ENCODE peak calls at places on chromosomes 4 and X, in ten cellular contexts. One of them, this sample, is unnamed.

GRCh38 chrX:57573754-57574153 is 18.1 kb upstream of the ZXDB start:
- DNase-seq in CD4-positive, alpha-beta memory T cell: no peak
- DNase-seq in left ventricle myocardium inferior: no peak
- DNase-seq in MM.1S: peak; percentile 45
- DNase-seq in CD4-positive, alpha-beta T cell: no peak
- DNase-seq in A549: no peak
- DNase-seq in esophagus muscularis mucosa: no peak
- DNase-seq in right lobe of liver: no peak
- DNase-seq in CD4-positive, CD25-positive, alpha-beta regulatory T cell: peak; percentile 31
- DNase-seq in HepG2: no peak
- DNase-seq in this sample: peak; percentile 41

GRCh38 chr4:8860096-8860891 is 11.3 kb downstream of the HMX1 start:
- DNase-seq in esophagus muscularis mucosa: no peak
- DNase-seq in right lobe of liver: no peak
- DNase-seq in HepG2: no peak
- DNase-seq in CD4-positive, alpha-beta memory T cell: no peak
- DNase-seq in MM.1S: no peak
- DNase-seq in left ventricle myocardium inferior: no peak
- DNase-seq in CD4-positive, alpha-beta T cell: no peak
- DNase-seq in A549: no peak
- DNase-seq in CD4-positive, CD25-positive, alpha-beta regulatory T cell: no peak
- DNase-seq in this sample: no peak

GRCh38 chrX:29318051-29318450 is 730.8 kb downstream of the IL1RAPL1 start:
- DNase-seq in CD4-positive, CD25-positive, alpha-beta regulatory T cell: no peak
- DNase-seq in esophagus muscularis mucosa: no peak
- DNase-seq in left ventricle myocardium inferior: no peak
- DNase-seq in right lobe of liver: no peak
- DNase-seq in HepG2: no peak
- DNase-seq in CD4-positive, alpha-beta memory T cell: no peak
- DNase-seq in A549: no peak
- DNase-seq in MM.1S: no peak
- DNase-seq in CD4-positive, alpha-beta T cell: no peak
- DNase-seq in this sample: no peak

GRCh38 chr4:39814403-39815185 is 116.7 kb downstream of the UBE2K start:
- DNase-seq in CD4-positive, alpha-beta memory T cell: peak; percentile 48
- DNase-seq in esophagus muscularis mucosa: no peak
- DNase-seq in A549: peak; percentile 28
- DNase-seq in MM.1S: no peak
- DNase-seq in CD4-positive, alpha-beta T cell: no peak
- DNase-seq in HepG2: peak; percentile 43
- DNase-seq in left ventricle myocardium inferior: no peak
- DNase-seq in CD4-positive, CD25-positive, alpha-beta regulatory T cell: peak; percentile 33
- DNase-seq in right lobe of liver: no peak
- DNase-seq in this sample: no peak

GRCh38 chr4:1567808-1568581 is 116.1 kb downstream of the FAM53A start:
- DNase-seq in CD4-positive, alpha-beta memory T cell: peak; percentile 25
- DNase-seq in A549: no peak
- DNase-seq in left ventricle myocardium inferior: no peak
- DNase-seq in MM.1S: no peak
- DNase-seq in right lobe of liver: peak; percentile 19
- DNase-seq in CD4-positive, alpha-beta T cell: no peak
- DNase-seq in HepG2: no peak
- DNase-seq in CD4-positive, CD25-positive, alpha-beta regulatory T cell: no peak
- DNase-seq in esophagus muscularis mucosa: no peak
- DNase-seq in this sample: no peak

GRCh38 chr4:184851200-184851541 is 25.4 kb upstream of the ACSL1 start:
- DNase-seq in MM.1S: peak; percentile 35
- DNase-seq in CD4-positive, alpha-beta memory T cell: no peak
- DNase-seq in CD4-positive, CD25-positive, alpha-beta regulatory T cell: peak; percentile 15
- DNase-seq in right lobe of liver: no peak
- DNase-seq in esophagus muscularis mucosa: no peak
- DNase-seq in CD4-positive, alpha-beta T cell: no peak
- DNase-seq in left ventricle myocardium inferior: no peak
- DNase-seq in A549: no peak
- DNase-seq in HepG2: no peak
- DNase-seq in this sample: no peak

GRCh38 chrX:68989865-68990606 is 161.2 kb downstream of the EFNB1 start:
- DNase-seq in HepG2: no peak
- DNase-seq in MM.1S: no peak
- DNase-seq in CD4-positive, CD25-positive, alpha-beta regulatory T cell: no peak
- DNase-seq in esophagus muscularis mucosa: peak; percentile 24
- DNase-seq in right lobe of liver: no peak
- DNase-seq in CD4-positive, alpha-beta memory T cell: no peak
- DNase-seq in A549: no peak
- DNase-seq in CD4-positive, alpha-beta T cell: no peak
- DNase-seq in left ventricle myocardium inferior: no peak
- DNase-seq in this sample: no peak

GRCh38 chr4:122045533-122045932 is 93.7 kb upstream of the TRPC3 start:
- DNase-seq in right lobe of liver: no peak
- DNase-seq in A549: no peak
- DNase-seq in esophagus muscularis mucosa: no peak
- DNase-seq in HepG2: peak; percentile 4
- DNase-seq in MM.1S: no peak
- DNase-seq in CD4-positive, alpha-beta T cell: no peak
- DNase-seq in CD4-positive, alpha-beta memory T cell: no peak
- DNase-seq in left ventricle myocardium inferior: no peak
- DNase-seq in CD4-positive, CD25-positive, alpha-beta regulatory T cell: no peak
- DNase-seq in this sample: no peak

GRCh38 chr4:15893967-15894366 is 44.6 kb downstream of the FGFBP1 start:
- DNase-seq in CD4-positive, alpha-beta T cell: no peak
- DNase-seq in A549: peak; percentile 82
- DNase-seq in HepG2: no peak
- DNase-seq in esophagus muscularis mucosa: no peak
- DNase-seq in CD4-positive, alpha-beta memory T cell: no peak
- DNase-seq in MM.1S: no peak
- DNase-seq in right lobe of liver: no peak
- DNase-seq in left ventricle myocardium inferior: no peak
- DNase-seq in CD4-positive, CD25-positive, alpha-beta regulatory T cell: no peak
- DNase-seq in this sample: no peak

GRCh38 chrX:45479196-45479834 is 278.6 kb upstream of the DIPK2B start:
- DNase-seq in CD4-positive, alpha-beta memory T cell: no peak
- DNase-seq in MM.1S: no peak
- DNase-seq in left ventricle myocardium inferior: no peak
- DNase-seq in CD4-positive, CD25-positive, alpha-beta regulatory T cell: no peak
- DNase-seq in right lobe of liver: no peak
- DNase-seq in esophagus muscularis mucosa: no peak
- DNase-seq in HepG2: no peak
- DNase-seq in CD4-positive, alpha-beta T cell: no peak
- DNase-seq in A549: peak; percentile 35
- DNase-seq in this sample: no peak

GRCh38 chr4:20881658-20882057 is 181.4 kb downstream of the PACRGL start:
- DNase-seq in CD4-positive, CD25-positive, alpha-beta regulatory T cell: no peak
- DNase-seq in right lobe of liver: no peak
- DNase-seq in A549: no peak
- DNase-seq in HepG2: no peak
- DNase-seq in MM.1S: no peak
- DNase-seq in CD4-positive, alpha-beta T cell: no peak
- DNase-seq in left ventricle myocardium inferior: no peak
- DNase-seq in CD4-positive, alpha-beta memory T cell: no peak
- DNase-seq in esophagus muscularis mucosa: no peak
- DNase-seq in this sample: no peak

GRCh38 chr4:67555447-67555846 is 3.1 kb upstream of the STAP1 start:
- DNase-seq in CD4-positive, alpha-beta T cell: no peak
- DNase-seq in HepG2: no peak
- DNase-seq in right lobe of liver: no peak
- DNase-seq in A549: no peak
- DNase-seq in left ventricle myocardium inferior: no peak
- DNase-seq in CD4-positive, CD25-positive, alpha-beta regulatory T cell: no peak
- DNase-seq in MM.1S: no peak
- DNase-seq in esophagus muscularis mucosa: no peak
- DNase-seq in CD4-positive, alpha-beta memory T cell: no peak
- DNase-seq in this sample: no peak

GRCh38 chr4:110165382-110166285 is 32.8 kb downstream of the ELOVL6 start:
- DNase-seq in CD4-positive, alpha-beta memory T cell: peak; percentile 77
- DNase-seq in right lobe of liver: no peak
- DNase-seq in CD4-positive, CD25-positive, alpha-beta regulatory T cell: peak; percentile 89
- DNase-seq in left ventricle myocardium inferior: no peak
- DNase-seq in HepG2: no peak
- DNase-seq in esophagus muscularis mucosa: no peak
- DNase-seq in CD4-positive, alpha-beta T cell: peak; percentile 66
- DNase-seq in A549: no peak
- DNase-seq in MM.1S: peak; percentile 36
- DNase-seq in this sample: peak; percentile 85

GRCh38 chr4:86092684-86093083 is 267.2 kb downstream of the MAPK10 start:
- DNase-seq in CD4-positive, CD25-positive, alpha-beta regulatory T cell: no peak
- DNase-seq in left ventricle myocardium inferior: no peak
- DNase-seq in CD4-positive, alpha-beta memory T cell: no peak
- DNase-seq in right lobe of liver: no peak
- DNase-seq in HepG2: no peak
- DNase-seq in esophagus muscularis mucosa: no peak
- DNase-seq in A549: peak; percentile 15
- DNase-seq in MM.1S: no peak
- DNase-seq in CD4-positive, alpha-beta T cell: no peak
- DNase-seq in this sample: no peak

GRCh38 chr4:18250564-18250963 is 229.0 kb upstream of the LCORL start:
- DNase-seq in left ventricle myocardium inferior: no peak
- DNase-seq in esophagus muscularis mucosa: no peak
- DNase-seq in MM.1S: peak; percentile 56
- DNase-seq in CD4-positive, alpha-beta T cell: no peak
- DNase-seq in CD4-positive, alpha-beta memory T cell: no peak
- DNase-seq in CD4-positive, CD25-positive, alpha-beta regulatory T cell: no peak
- DNase-seq in A549: no peak
- DNase-seq in HepG2: no peak
- DNase-seq in right lobe of liver: no peak
- DNase-seq in this sample: no peak
- H3K9me3 ChIP-seq in left ventricle myocardium inferior: peaks cover 1% of the 10 kb centered on the region
- H3K9me3 ChIP-seq in esophagus muscularis mucosa: no peaks in the 10 kb centered on the region
- H3K9me3 ChIP-seq in MM.1S: no peaks in the 10 kb centered on the region
- H3K9me3 ChIP-seq in CD4-positive, alpha-beta T cell: no peaks in the 10 kb centered on the region
- H3K9me3 ChIP-seq in CD4-positive, alpha-beta memory T cell: no peaks in the 10 kb centered on the region
- H3K9me3 ChIP-seq in CD4-positive, CD25-positive, alpha-beta regulatory T cell: no peaks in the 10 kb centered on the region
- H3K9me3 ChIP-seq in A549: no peaks in the 10 kb centered on the region
- H3K9me3 ChIP-seq in HepG2: no peaks in the 10 kb centered on the region
- H3K9me3 ChIP-seq in right lobe of liver: no peaks in the 10 kb centered on the region
- H3K9me3 ChIP-seq in this sample: no peaks in the 10 kb centered on the region

DNA sequence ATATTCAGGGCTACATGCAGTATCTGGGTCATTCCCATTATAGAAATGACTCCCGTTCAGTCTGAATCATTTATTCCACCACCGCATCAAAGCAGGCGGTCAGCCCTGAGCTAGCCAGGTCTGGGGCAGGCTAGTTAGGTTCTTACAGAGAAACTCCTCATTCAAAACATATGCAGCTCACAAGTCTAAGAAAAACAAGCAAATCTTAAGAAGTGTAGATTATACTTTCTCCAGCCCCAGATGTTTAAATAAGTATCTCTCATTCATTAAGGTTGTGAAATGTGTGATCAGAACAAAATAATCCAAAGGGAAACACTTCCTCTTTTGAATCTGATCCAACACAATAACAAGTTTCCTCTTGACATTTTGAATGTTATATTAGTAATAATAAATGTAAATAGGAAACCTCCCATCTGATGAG is 441.9 kb downstream of the INPP4B start:
- DNase-seq in HepG2: no peak
- DNase-seq in A549: peak; percentile 20
- DNase-seq in MM.1S: no peak
- DNase-seq in left ventricle myocardium inferior: no peak
- DNase-seq in right lobe of liver: no peak
- DNase-seq in esophagus muscularis mucosa: no peak
- DNase-seq in CD4-positive, CD25-positive, alpha-beta regulatory T cell: peak; percentile 31
- DNase-seq in CD4-positive, alpha-beta memory T cell: peak; percentile 74
- DNase-seq in CD4-positive, alpha-beta T cell: no peak
- DNase-seq in this sample: peak; percentile 17
- H3K27ac ChIP-seq in HepG2: no peak overlapping the region
- H3K27ac ChIP-seq in A549: peak overlapping the region; percentile 91
- H3K27ac ChIP-seq in MM.1S: no peak overlapping the region
- H3K27ac ChIP-seq in left ventricle myocardium inferior: peak overlapping the region; percentile 82
- H3K27ac ChIP-seq in right lobe of liver: peak overlapping the region; percentile 1
- H3K27ac ChIP-seq in esophagus muscularis mucosa: no peak overlapping the region
- H3K27ac ChIP-seq in CD4-positive, CD25-positive, alpha-beta regulatory T cell: peak overlapping the region; percentile 79
- H3K27ac ChIP-seq in CD4-positive, alpha-beta memory T cell: peak overlapping the region; percentile 72
- H3K27ac ChIP-seq in CD4-positive, alpha-beta T cell: peak overlapping the region; percentile 31
- H3K27ac ChIP-seq in this sample: peak overlapping the region; percentile 99

DNA sequence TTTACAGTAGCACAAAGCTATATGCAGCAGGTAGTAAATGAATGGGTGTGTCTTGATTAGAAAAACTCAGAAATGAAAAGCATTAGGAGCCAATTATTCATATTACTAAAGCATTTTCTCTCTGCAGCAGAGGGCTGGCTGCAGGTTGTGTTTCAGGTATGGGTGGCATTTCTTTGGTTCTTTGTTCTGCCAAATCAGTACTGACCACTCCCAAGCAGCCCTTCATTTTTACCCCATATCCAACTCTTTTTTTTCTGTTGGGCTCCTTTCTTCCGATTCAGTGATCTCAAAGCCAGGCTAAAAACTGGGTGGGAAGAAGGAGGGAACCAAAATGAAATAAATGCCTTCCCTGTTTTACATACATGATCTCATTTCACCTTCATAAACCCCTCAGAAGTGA is 162.3 kb downstream of the SPRY1 start:
- DNase-seq in CD4-positive, alpha-beta T cell: no peak
- DNase-seq in CD4-positive, CD25-positive, alpha-beta regulatory T cell: no peak
- DNase-seq in right lobe of liver: no peak
- DNase-seq in CD4-positive, alpha-beta memory T cell: no peak
- DNase-seq in MM.1S: no peak
- DNase-seq in esophagus muscularis mucosa: no peak
- DNase-seq in left ventricle myocardium inferior: no peak
- DNase-seq in HepG2: no peak
- DNase-seq in A549: no peak
- DNase-seq in this sample: no peak
- H3K9me3 ChIP-seq in CD4-positive, alpha-beta T cell: no peaks in the 10 kb centered on the region
- H3K9me3 ChIP-seq in CD4-positive, CD25-positive, alpha-beta regulatory T cell: no peaks in the 10 kb centered on the region
- H3K9me3 ChIP-seq in right lobe of liver: no peaks in the 10 kb centered on the region
- H3K9me3 ChIP-seq in CD4-positive, alpha-beta memory T cell: no peaks in the 10 kb centered on the region
- H3K9me3 ChIP-seq in MM.1S: no peaks in the 10 kb centered on the region
- H3K9me3 ChIP-seq in esophagus muscularis mucosa: no peaks in the 10 kb centered on the region
- H3K9me3 ChIP-seq in left ventricle myocardium inferior: no peaks in the 10 kb centered on the region
- H3K9me3 ChIP-seq in HepG2: no peaks in the 10 kb centered on the region
- H3K9me3 ChIP-seq in A549: no peaks in the 10 kb centered on the region
- H3K9me3 ChIP-seq in this sample: no peaks in the 10 kb centered on the region

GRCh38 chr4:105710678-105711077 is 2.1 kb downstream of the GSTCD start:
- DNase-seq in esophagus muscularis mucosa: no peak
- DNase-seq in right lobe of liver: no peak
- DNase-seq in left ventricle myocardium inferior: no peak
- DNase-seq in CD4-positive, alpha-beta T cell: no peak
- DNase-seq in A549: no peak
- DNase-seq in CD4-positive, alpha-beta memory T cell: no peak
- DNase-seq in HepG2: no peak
- DNase-seq in MM.1S: no peak
- DNase-seq in CD4-positive, CD25-positive, alpha-beta regulatory T cell: no peak
- DNase-seq in this sample: no peak

GRCh38 chr4:105709081-105709450 is 482 bp downstream of the GSTCD start:
- DNase-seq in left ventricle myocardium inferior: no peak
- DNase-seq in CD4-positive, CD25-positive, alpha-beta regulatory T cell: peak; percentile 33
- DNase-seq in MM.1S: peak; percentile 13
- DNase-seq in CD4-positive, alpha-beta memory T cell: peak; percentile 35
- DNase-seq in CD4-positive, alpha-beta T cell: no peak
- DNase-seq in right lobe of liver: no peak
- DNase-seq in A549: peak; percentile 3
- DNase-seq in esophagus muscularis mucosa: no peak
- DNase-seq in HepG2: peak; percentile 10
- DNase-seq in this sample: peak; percentile 34

GRCh38 chr4:105708376-105709080 is at the start of the genes GSTCD and INTS12:
- DNase-seq in CD4-positive, alpha-beta memory T cell: peak; percentile 87
- DNase-seq in MM.1S: peak; percentile 93
- DNase-seq in esophagus muscularis mucosa: peak; percentile 98
- DNase-seq in left ventricle myocardium inferior: peak; percentile 90
- DNase-seq in CD4-positive, alpha-beta T cell: peak; percentile 84
- DNase-seq in A549: peak; percentile 63
- DNase-seq in CD4-positive, CD25-positive, alpha-beta regulatory T cell: peak; percentile 94
- DNase-seq in HepG2: peak; percentile 82
- DNase-seq in right lobe of liver: peak; percentile 90
- DNase-seq in this sample: peak; percentile 91

GRCh38 chr4:105710012-105710600 is 1.5 kb downstream of the GSTCD start:
- DNase-seq in MM.1S: no peak
- DNase-seq in CD4-positive, CD25-positive, alpha-beta regulatory T cell: no peak
- DNase-seq in right lobe of liver: no peak
- DNase-seq in CD4-positive, alpha-beta memory T cell: no peak
- DNase-seq in esophagus muscularis mucosa: no peak
- DNase-seq in left ventricle myocardium inferior: no peak
- DNase-seq in A549: no peak
- DNase-seq in HepG2: no peak
- DNase-seq in CD4-positive, alpha-beta T cell: no peak
- DNase-seq in this sample: no peak

GRCh38 chr4:105707783-105708182 is 706 bp downstream of the INTS12 start:
- DNase-seq in left ventricle myocardium inferior: no peak
- DNase-seq in CD4-positive, CD25-positive, alpha-beta regulatory T cell: peak; percentile 24
- DNase-seq in MM.1S: no peak
- DNase-seq in esophagus muscularis mucosa: no peak
- DNase-seq in right lobe of liver: no peak
- DNase-seq in A549: no peak
- DNase-seq in HepG2: no peak
- DNase-seq in CD4-positive, alpha-beta memory T cell: no peak
- DNase-seq in CD4-positive, alpha-beta T cell: no peak
- DNase-seq in this sample: no peak
- H3K27ac ChIP-seq in left ventricle myocardium inferior: peak overlapping the region; percentile 89
- H3K27ac ChIP-seq in CD4-positive, CD25-positive, alpha-beta regulatory T cell: peak overlapping the region; percentile 73
- H3K27ac ChIP-seq in MM.1S: peak overlapping the region; percentile 62
- H3K27ac ChIP-seq in esophagus muscularis mucosa: peak overlapping the region; percentile 96
- H3K27ac ChIP-seq in right lobe of liver: peak overlapping the region; percentile 87
- H3K27ac ChIP-seq in A549: peak overlapping the region; percentile 80
- H3K27ac ChIP-seq in HepG2: peak overlapping the region; percentile 90
- H3K27ac ChIP-seq in CD4-positive, alpha-beta memory T cell: peak overlapping the region; percentile 65
- H3K27ac ChIP-seq in CD4-positive, alpha-beta T cell: no peak overlapping the region
- H3K27ac ChIP-seq in this sample: peak overlapping the region; percentile 82